ENCODE peak calls at places on chromosomes 13 and 19, in four cellular contexts. One of them, this sample, is unnamed.

GRCh38 chr19:51439021-51439465 is 19.2 kb downstream of the SIGLEC8 start:
- DNase-seq in WTC11: peak
- DNase-seq in GM12878: no peak
- DNase-seq in HepG2: peak
- DNase-seq in this sample: peak

GRCh38 chr13:34458756-34459462 is 483.2 kb upstream of the NBEA start:
- DNase-seq in WTC11: no peak
- DNase-seq in GM12878: no peak
- DNase-seq in HepG2: no peak
- DNase-seq in this sample: no peak

GRCh38 chr13:106105153-106105552 is 430.3 kb downstream of the EFNB2 start:
- DNase-seq in WTC11: no peak
- DNase-seq in GM12878: no peak
- DNase-seq in HepG2: no peak
- DNase-seq in this sample: no peak

GRCh38 chr13:107450931-107451330 is 764.4 kb downstream of the LIG4 start:
- DNase-seq in WTC11: no peak
- DNase-seq in GM12878: no peak
- DNase-seq in HepG2: no peak
- DNase-seq in this sample: no peak

GRCh38 chr19:45632468-45633196 is 6.6 kb downstream of the EML2 start:
- DNase-seq in WTC11: peak
- DNase-seq in GM12878: no peak
- DNase-seq in HepG2: no peak
- DNase-seq in this sample: peak

GRCh38 chr19:10552596-10553053 is 8.9 kb downstream of the ATG4D start:
- DNase-seq in WTC11: peak
- DNase-seq in GM12878: no peak
- DNase-seq in HepG2: no peak
- DNase-seq in this sample: peak

GRCh38 chr13:114118086-114118762 is 14.2 kb downstream of the RASA3 start:
- DNase-seq in WTC11: peak
- DNase-seq in GM12878: no peak
- DNase-seq in HepG2: peak
- DNase-seq in this sample: no peak

GRCh38 chr13:106536244-106537034 is 977 bp upstream of the EFNB2 start:
- DNase-seq in WTC11: peak
- DNase-seq in GM12878: peak
- DNase-seq in HepG2: peak
- DNase-seq in this sample: peak

GRCh38 chr19:45640849-45641273 is 1.7 kb upstream of the EML2 start:
- DNase-seq in WTC11: peak
- DNase-seq in GM12878: no peak
- DNase-seq in HepG2: peak
- DNase-seq in this sample: peak

GRCh38 chr13:65336916-65337315 is 1893.2 kb downstream of the PCDH9 start:
- DNase-seq in WTC11: no peak
- DNase-seq in GM12878: no peak
- DNase-seq in HepG2: no peak
- DNase-seq in this sample: no peak

GRCh38 chr19:16384688-16385087 is 60.1 kb downstream of the KLF2 start:
- DNase-seq in WTC11: no peak
- DNase-seq in GM12878: no peak
- DNase-seq in HepG2: no peak
- DNase-seq in this sample: no peak

GRCh38 chr13:99935772-99936171 is 35.8 kb downstream of the ZIC5 start:
- DNase-seq in WTC11: peak
- DNase-seq in GM12878: no peak
- DNase-seq in HepG2: no peak
- DNase-seq in this sample: no peak

GRCh38 chr19:46925548-46925950 is 64.8 kb downstream of the ARHGAP35 start:
- DNase-seq in WTC11: no peak
- DNase-seq in GM12878: no peak
- DNase-seq in HepG2: peak
- DNase-seq in this sample: no peak
- TF ChIP-seq USF2 in WTC11: no peak
- TF ChIP-seq USF2 in GM12878: no peak
- TF ChIP-seq USF2 in HepG2: no peak
- TF ChIP-seq USF2 in this sample: no peak

GRCh38 chr19:37551123-37551993 is 43.2 kb downstream of the ZNF571 start:
- DNase-seq in WTC11: peak
- DNase-seq in GM12878: no peak
- DNase-seq in HepG2: no peak
- DNase-seq in this sample: peak
- TF ChIP-seq TCF7 in WTC11: no peak
- TF ChIP-seq TCF7 in GM12878: no peak
- TF ChIP-seq TCF7 in HepG2: no peak
- TF ChIP-seq TCF7 in this sample: no peak

DNA sequence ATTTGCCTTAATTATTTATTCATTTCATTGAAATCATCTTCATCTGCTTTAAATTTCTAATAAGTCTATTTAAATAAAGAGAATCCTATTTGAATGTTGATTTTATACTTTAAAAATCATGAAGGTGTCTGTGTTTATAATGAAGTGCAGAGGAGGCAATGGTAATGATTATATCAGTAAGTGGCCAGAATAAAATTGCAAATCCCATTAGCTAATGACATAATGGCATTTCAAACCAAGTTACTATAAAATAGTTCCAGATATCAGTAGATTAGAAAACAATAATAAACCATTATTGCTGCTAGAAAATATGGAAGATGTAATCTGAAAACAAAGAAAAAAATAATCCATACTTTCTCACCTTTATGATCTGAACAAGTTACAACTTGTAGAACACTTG is 647.8 kb upstream of the KLHL1 start:
- DNase-seq in WTC11: no peak
- DNase-seq in GM12878: no peak
- DNase-seq in HepG2: no peak
- DNase-seq in this sample: no peak
- TF ChIP-seq USF2 in WTC11: no peak
- TF ChIP-seq USF2 in GM12878: no peak
- TF ChIP-seq USF2 in HepG2: no peak
- TF ChIP-seq USF2 in this sample: no peak

GRCh38 chr19:19386373-19386869 is 19.1 kb upstream of the GATAD2A start:
- DNase-seq in WTC11: no peak
- DNase-seq in GM12878: no peak
- DNase-seq in HepG2: no peak
- DNase-seq in this sample: no peak
- TF ChIP-seq TCF7 in WTC11: no peak
- TF ChIP-seq TCF7 in GM12878: no peak
- TF ChIP-seq TCF7 in HepG2: no peak
- TF ChIP-seq TCF7 in this sample: no peak

GRCh38 chr19:33722456-33723239 is 74.0 kb upstream of the KCTD15 start:
- DNase-seq in WTC11: no peak
- DNase-seq in GM12878: no peak
- DNase-seq in HepG2: no peak
- DNase-seq in this sample: no peak

GRCh38 chr19:33720155-33720493 is 76.5 kb upstream of the KCTD15 start:
- DNase-seq in WTC11: no peak
- DNase-seq in GM12878: no peak
- DNase-seq in HepG2: no peak
- DNase-seq in this sample: no peak

GRCh38 chr19:33721735-33722297 is 74.9 kb upstream of the KCTD15 start:
- DNase-seq in WTC11: no peak
- DNase-seq in GM12878: no peak
- DNase-seq in HepG2: no peak
- DNase-seq in this sample: no peak

GRCh38 chr19:33719366-33720154 is 77.1 kb upstream of the KCTD15 start:
- DNase-seq in WTC11: no peak
- DNase-seq in GM12878: no peak
- DNase-seq in HepG2: no peak
- DNase-seq in this sample: no peak

GRCh38 chr19:33720691-33721682 is 75.7 kb upstream of the KCTD15 start:
- DNase-seq in WTC11: no peak
- DNase-seq in GM12878: no peak
- DNase-seq in HepG2: peak
- DNase-seq in this sample: peak
- TF ChIP-seq USF2 in WTC11: no peak
- TF ChIP-seq USF2 in GM12878: no peak
- TF ChIP-seq USF2 in HepG2: no peak
- TF ChIP-seq USF2 in this sample: no peak

DNA sequence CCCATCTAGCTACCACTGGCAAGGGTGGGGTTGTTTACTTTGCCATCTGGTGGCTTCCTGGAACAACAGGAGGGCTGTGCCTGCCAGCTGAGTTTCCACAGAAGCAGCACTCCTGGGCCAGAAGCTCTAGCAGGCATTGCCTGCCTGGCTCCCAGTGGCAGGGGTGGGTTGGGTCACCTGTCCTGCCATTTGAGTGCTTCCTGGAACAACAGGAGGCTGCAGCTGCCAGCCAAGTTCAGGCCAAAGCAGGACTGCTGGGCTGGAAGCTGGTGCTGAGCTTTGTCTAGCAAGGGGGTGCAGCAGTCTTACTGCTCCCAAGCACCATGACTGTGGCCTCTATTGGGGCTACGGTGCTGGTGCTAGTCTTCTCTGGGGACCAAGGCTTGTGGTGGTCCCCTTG is 239.7 kb downstream of the MTUS2 start:
- DNase-seq in WTC11: no peak
- DNase-seq in GM12878: no peak
- DNase-seq in HepG2: no peak
- DNase-seq in this sample: no peak
- TF ChIP-seq TCF7 in WTC11: no peak
- TF ChIP-seq TCF7 in GM12878: no peak
- TF ChIP-seq TCF7 in HepG2: no peak
- TF ChIP-seq TCF7 in this sample: no peak

GRCh38 chr13:101916108-101916757 is 463.8 kb downstream of the ITGBL1 start:
- DNase-seq in WTC11: peak
- DNase-seq in GM12878: no peak
- DNase-seq in HepG2: no peak
- DNase-seq in this sample: no peak
- TF ChIP-seq USF2 in WTC11: no peak
- TF ChIP-seq USF2 in GM12878: no peak
- TF ChIP-seq USF2 in HepG2: no peak
- TF ChIP-seq USF2 in this sample: no peak

DNA sequence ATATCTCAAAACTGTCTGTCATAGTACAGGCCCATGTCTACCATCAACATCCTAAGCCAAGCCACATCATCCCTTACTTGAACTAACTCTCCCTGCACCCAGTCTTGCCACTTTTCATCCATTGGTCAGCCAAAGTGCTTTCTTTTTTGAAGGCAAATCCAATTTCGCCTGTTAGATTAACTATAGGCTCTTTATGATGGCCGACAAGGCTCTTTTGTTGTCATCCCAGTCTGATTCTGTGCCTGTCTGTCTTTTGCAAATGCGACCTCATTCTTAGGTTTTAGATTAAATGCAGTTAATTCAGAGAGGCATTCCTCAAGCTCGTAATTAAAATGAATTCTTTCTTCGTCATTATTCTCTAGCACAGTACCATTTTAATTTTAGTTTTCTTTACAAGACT is 148.3 kb downstream of the HS6ST3 start:
- DNase-seq in WTC11: no peak
- DNase-seq in GM12878: no peak
- DNase-seq in HepG2: no peak
- DNase-seq in this sample: no peak
- TF ChIP-seq TCF7 in WTC11: no peak
- TF ChIP-seq TCF7 in GM12878: no peak
- TF ChIP-seq TCF7 in HepG2: no peak
- TF ChIP-seq TCF7 in this sample: no peak

GRCh38 chr19:2573916-2574315 is 98.0 kb downstream of the GADD45B start:
- DNase-seq in WTC11: no peak
- DNase-seq in GM12878: no peak
- DNase-seq in HepG2: no peak
- DNase-seq in this sample: peak

GRCh38 chr19:2574478-2574931 is 98.6 kb downstream of the GADD45B start:
- DNase-seq in WTC11: no peak
- DNase-seq in GM12878: no peak
- DNase-seq in HepG2: no peak
- DNase-seq in this sample: no peak

GRCh38 chr19:2574971-2575630 is 99.2 kb downstream of the GADD45B start:
- DNase-seq in WTC11: no peak
- DNase-seq in GM12878: no peak
- DNase-seq in HepG2: no peak
- DNase-seq in this sample: no peak

GRCh38 chr19:2577722-2578335 is 101.9 kb downstream of the GADD45B start:
- DNase-seq in WTC11: no peak
- DNase-seq in GM12878: no peak
- DNase-seq in HepG2: no peak
- DNase-seq in this sample: no peak

GRCh38 chr19:2575734-2576481 is 100.0 kb downstream of the GADD45B start:
- DNase-seq in WTC11: no peak
- DNase-seq in GM12878: no peak
- DNase-seq in HepG2: peak
- DNase-seq in this sample: no peak
- TF ChIP-seq USF2 in WTC11: no peak
- TF ChIP-seq USF2 in GM12878: no peak
- TF ChIP-seq USF2 in HepG2: peak
- TF ChIP-seq USF2 in this sample: no peak

DNA sequence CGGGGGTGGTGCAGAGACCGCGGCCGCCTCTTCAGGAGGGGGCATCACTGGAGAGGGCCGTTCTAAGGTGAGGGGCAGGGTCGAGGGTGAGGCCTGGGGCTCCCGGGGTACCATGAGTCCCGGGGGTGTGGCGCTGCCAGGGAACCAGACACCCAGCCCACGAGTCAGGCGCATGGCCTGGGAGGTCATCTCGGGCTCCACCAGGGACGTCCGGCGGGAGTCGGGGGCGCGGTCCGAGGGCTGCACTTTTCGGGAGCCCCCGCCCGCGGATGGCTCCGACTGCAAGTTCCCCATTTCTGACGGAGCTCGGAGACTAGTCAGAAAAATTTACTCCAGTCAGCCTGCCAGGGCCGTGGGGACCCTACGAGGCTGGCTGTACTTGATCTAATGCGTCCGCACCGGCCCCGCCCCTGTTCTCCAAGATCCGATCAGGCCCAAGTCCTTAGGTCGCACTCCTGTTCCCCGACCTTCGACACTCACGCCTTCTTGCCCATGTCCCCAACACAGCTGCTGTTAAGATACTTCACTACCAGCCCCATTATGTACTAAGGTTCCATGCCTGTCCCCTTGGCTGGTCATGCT is 775 bp downstream of the GGN start:
- DNase-seq in WTC11: peak
- DNase-seq in GM12878: no peak
- DNase-seq in HepG2: no peak
- DNase-seq in this sample: peak
- TF ChIP-seq TCF7 in WTC11: no peak
- TF ChIP-seq TCF7 in GM12878: no peak
- TF ChIP-seq TCF7 in HepG2: no peak
- TF ChIP-seq TCF7 in this sample: no peak